ENCODE peak calls at places on chromosome 12, in nine cellular contexts. One of them, this sample, is unnamed.

GRCh38 chr12:7131502-7131866 is 1.3 kb downstream of the CLSTN3 start:
- DNase-seq in Calu3: peak
- DNase-seq in AG09319: no peak
- DNase-seq in stimulated activated naive CD4-positive, alpha-beta T cell: no peak
- DNase-seq in NCI-H1694: no peak
- DNase-seq in GM20000: no peak
- DNase-seq in A549: no peak
- DNase-seq in progenitor cell of endocrine pancreas: no peak
- DNase-seq in A172: no peak
- DNase-seq in this sample: no peak

GRCh38 chr12:12987421-12987820 is 12.6 kb downstream of the HEBP1 start:
- DNase-seq in Calu3: no peak
- DNase-seq in AG09319: no peak
- DNase-seq in stimulated activated naive CD4-positive, alpha-beta T cell: no peak
- DNase-seq in NCI-H1694: no peak
- DNase-seq in GM20000: no peak
- DNase-seq in A549: no peak
- DNase-seq in progenitor cell of endocrine pancreas: no peak
- DNase-seq in A172: no peak
- DNase-seq in this sample: no peak

GRCh38 chr12:89568484-89568883 is 42.6 kb upstream of the POC1B start:
- DNase-seq in Calu3: no peak
- DNase-seq in AG09319: no peak
- DNase-seq in stimulated activated naive CD4-positive, alpha-beta T cell: no peak
- DNase-seq in NCI-H1694: no peak
- DNase-seq in GM20000: no peak
- DNase-seq in A549: no peak
- DNase-seq in progenitor cell of endocrine pancreas: no peak
- DNase-seq in A172: no peak
- DNase-seq in this sample: no peak

GRCh38 chr12:52865090-52865944 is 16.5 kb upstream of the KRT78 start:
- DNase-seq in Calu3: peak
- DNase-seq in AG09319: no peak
- DNase-seq in stimulated activated naive CD4-positive, alpha-beta T cell: no peak
- DNase-seq in NCI-H1694: peak
- DNase-seq in GM20000: no peak
- DNase-seq in A549: peak
- DNase-seq in progenitor cell of endocrine pancreas: peak
- DNase-seq in A172: peak
- DNase-seq in this sample: peak

GRCh38 chr12:56079729-56080555 is at the start of gene ERBB3:
- DNase-seq in Calu3: peak
- DNase-seq in AG09319: peak
- DNase-seq in stimulated activated naive CD4-positive, alpha-beta T cell: peak
- DNase-seq in NCI-H1694: peak
- DNase-seq in GM20000: peak
- DNase-seq in A549: peak
- DNase-seq in progenitor cell of endocrine pancreas: peak
- DNase-seq in A172: peak
- DNase-seq in this sample: peak

GRCh38 chr12:95634622-95635621 is 83.6 kb upstream of the USP44 start:
- DNase-seq in Calu3: peak
- DNase-seq in AG09319: no peak
- DNase-seq in stimulated activated naive CD4-positive, alpha-beta T cell: no peak
- DNase-seq in NCI-H1694: no peak
- DNase-seq in GM20000: no peak
- DNase-seq in A549: no peak
- DNase-seq in progenitor cell of endocrine pancreas: no peak
- DNase-seq in A172: no peak
- DNase-seq in this sample: no peak

GRCh38 chr12:133201888-133202287 is 20.6 kb downstream of the ZNF268 start:
- DNase-seq in Calu3: no peak
- DNase-seq in AG09319: no peak
- DNase-seq in stimulated activated naive CD4-positive, alpha-beta T cell: no peak
- DNase-seq in NCI-H1694: no peak
- DNase-seq in GM20000: no peak
- DNase-seq in A549: no peak
- DNase-seq in progenitor cell of endocrine pancreas: no peak
- DNase-seq in A172: no peak
- DNase-seq in this sample: no peak

GRCh38 chr12:89348894-89349669 is 3.2 kb downstream of the DUSP6 start:
- DNase-seq in Calu3: no peak
- DNase-seq in AG09319: no peak
- DNase-seq in stimulated activated naive CD4-positive, alpha-beta T cell: no peak
- DNase-seq in NCI-H1694: no peak
- DNase-seq in GM20000: no peak
- DNase-seq in A549: no peak
- DNase-seq in progenitor cell of endocrine pancreas: no peak
- DNase-seq in A172: no peak
- DNase-seq in this sample: no peak

GRCh38 chr12:52739963-52740362 is 36.6 kb upstream of the KRT77 start:
- DNase-seq in Calu3: no peak
- DNase-seq in AG09319: no peak
- DNase-seq in stimulated activated naive CD4-positive, alpha-beta T cell: no peak
- DNase-seq in NCI-H1694: no peak
- DNase-seq in GM20000: no peak
- DNase-seq in A549: no peak
- DNase-seq in progenitor cell of endocrine pancreas: no peak
- DNase-seq in A172: no peak
- DNase-seq in this sample: no peak

GRCh38 chr12:53750812-53751335 is 905 bp downstream of the CISTR start:
- DNase-seq in Calu3: no peak
- DNase-seq in AG09319: no peak
- DNase-seq in stimulated activated naive CD4-positive, alpha-beta T cell: no peak
- DNase-seq in NCI-H1694: peak
- DNase-seq in GM20000: peak
- DNase-seq in A549: no peak
- DNase-seq in progenitor cell of endocrine pancreas: no peak
- DNase-seq in A172: no peak
- DNase-seq in this sample: peak

GRCh38 chr12:117213295-117213808 is 23.1 kb upstream of the FBXO21 start:
- DNase-seq in Calu3: no peak
- DNase-seq in AG09319: no peak
- DNase-seq in stimulated activated naive CD4-positive, alpha-beta T cell: no peak
- DNase-seq in NCI-H1694: no peak
- DNase-seq in GM20000: no peak
- DNase-seq in A549: no peak
- DNase-seq in progenitor cell of endocrine pancreas: no peak
- DNase-seq in A172: no peak
- DNase-seq in this sample: no peak

GRCh38 chr12:80189241-80189640 is 89.9 kb downstream of the OTOGL start:
- DNase-seq in Calu3: no peak
- DNase-seq in AG09319: peak
- DNase-seq in stimulated activated naive CD4-positive, alpha-beta T cell: no peak
- DNase-seq in NCI-H1694: no peak
- DNase-seq in GM20000: no peak
- DNase-seq in A549: no peak
- DNase-seq in progenitor cell of endocrine pancreas: no peak
- DNase-seq in A172: no peak
- DNase-seq in this sample: no peak

GRCh38 chr12:28870839-28871440 is 278.1 kb upstream of the FAR2 start:
- DNase-seq in Calu3: no peak
- DNase-seq in AG09319: no peak
- DNase-seq in stimulated activated naive CD4-positive, alpha-beta T cell: no peak
- DNase-seq in NCI-H1694: no peak
- DNase-seq in GM20000: no peak
- DNase-seq in A549: no peak
- DNase-seq in progenitor cell of endocrine pancreas: no peak
- DNase-seq in A172: peak
- DNase-seq in this sample: no peak

GRCh38 chr12:126383506-126383905 is 1318.3 kb downstream of the AACS start:
- DNase-seq in Calu3: no peak
- DNase-seq in AG09319: no peak
- DNase-seq in stimulated activated naive CD4-positive, alpha-beta T cell: no peak
- DNase-seq in NCI-H1694: no peak
- DNase-seq in GM20000: no peak
- DNase-seq in A549: no peak
- DNase-seq in progenitor cell of endocrine pancreas: no peak
- DNase-seq in A172: no peak
- DNase-seq in this sample: no peak

GRCh38 chr12:77767756-77768343 is 62.8 kb upstream of the NAV3 start:
- DNase-seq in Calu3: no peak
- DNase-seq in AG09319: no peak
- DNase-seq in stimulated activated naive CD4-positive, alpha-beta T cell: no peak
- DNase-seq in NCI-H1694: no peak
- DNase-seq in GM20000: no peak
- DNase-seq in A549: no peak
- DNase-seq in progenitor cell of endocrine pancreas: no peak
- DNase-seq in A172: no peak
- DNase-seq in this sample: no peak

GRCh38 chr12:43318002-43318401 is 234.0 kb downstream of the ADAMTS20 start:
- DNase-seq in Calu3: no peak
- DNase-seq in AG09319: no peak
- DNase-seq in stimulated activated naive CD4-positive, alpha-beta T cell: no peak
- DNase-seq in NCI-H1694: no peak
- DNase-seq in GM20000: no peak
- DNase-seq in A549: no peak
- DNase-seq in progenitor cell of endocrine pancreas: no peak
- DNase-seq in A172: no peak
- DNase-seq in this sample: no peak

GRCh38 chr12:29516431-29516875 is 19.0 kb upstream of the OVCH1 start:
- DNase-seq in Calu3: no peak
- DNase-seq in AG09319: peak
- DNase-seq in stimulated activated naive CD4-positive, alpha-beta T cell: no peak
- DNase-seq in NCI-H1694: no peak
- DNase-seq in GM20000: no peak
- DNase-seq in A549: no peak
- DNase-seq in progenitor cell of endocrine pancreas: no peak
- DNase-seq in A172: peak
- DNase-seq in this sample: no peak

GRCh38 chr12:13425766-13426165 is 229.2 kb downstream of the EMP1 start:
- DNase-seq in Calu3: no peak
- DNase-seq in AG09319: no peak
- DNase-seq in stimulated activated naive CD4-positive, alpha-beta T cell: no peak
- DNase-seq in NCI-H1694: no peak
- DNase-seq in GM20000: no peak
- DNase-seq in A549: no peak
- DNase-seq in progenitor cell of endocrine pancreas: no peak
- DNase-seq in A172: peak
- DNase-seq in this sample: no peak

GRCh38 chr12:82880442-82880901 is 193.8 kb downstream of the TMTC2 start:
- DNase-seq in Calu3: no peak
- DNase-seq in AG09319: no peak
- DNase-seq in stimulated activated naive CD4-positive, alpha-beta T cell: no peak
- DNase-seq in NCI-H1694: no peak
- DNase-seq in GM20000: no peak
- DNase-seq in A549: no peak
- DNase-seq in progenitor cell of endocrine pancreas: no peak
- DNase-seq in A172: no peak
- DNase-seq in this sample: no peak

GRCh38 chr12:69468237-69469026 is 1.8 kb upstream of the FRS2 start:
- DNase-seq in Calu3: no peak
- DNase-seq in AG09319: no peak
- DNase-seq in stimulated activated naive CD4-positive, alpha-beta T cell: no peak
- DNase-seq in NCI-H1694: no peak
- DNase-seq in GM20000: no peak
- DNase-seq in A549: no peak
- DNase-seq in progenitor cell of endocrine pancreas: no peak
- DNase-seq in A172: no peak
- DNase-seq in this sample: no peak

GRCh38 chr12:77720258-77720657 is 110.4 kb upstream of the NAV3 start:
- DNase-seq in Calu3: no peak
- DNase-seq in AG09319: no peak
- DNase-seq in stimulated activated naive CD4-positive, alpha-beta T cell: no peak
- DNase-seq in NCI-H1694: no peak
- DNase-seq in GM20000: no peak
- DNase-seq in A549: no peak
- DNase-seq in progenitor cell of endocrine pancreas: no peak
- DNase-seq in A172: peak
- DNase-seq in this sample: peak

GRCh38 chr12:4091001-4091789 is 182.4 kb upstream of the CCND2 start:
- DNase-seq in Calu3: no peak
- DNase-seq in AG09319: no peak
- DNase-seq in stimulated activated naive CD4-positive, alpha-beta T cell: no peak
- DNase-seq in NCI-H1694: no peak
- DNase-seq in GM20000: no peak
- DNase-seq in A549: no peak
- DNase-seq in progenitor cell of endocrine pancreas: no peak
- DNase-seq in A172: no peak
- DNase-seq in this sample: no peak

GRCh38 chr12:46383654-46384450 is 11.3 kb upstream of the SLC38A2 start:
- DNase-seq in Calu3: peak
- DNase-seq in AG09319: peak
- DNase-seq in stimulated activated naive CD4-positive, alpha-beta T cell: peak
- DNase-seq in NCI-H1694: peak
- DNase-seq in GM20000: peak
- DNase-seq in A549: no peak
- DNase-seq in progenitor cell of endocrine pancreas: no peak
- DNase-seq in A172: peak
- DNase-seq in this sample: no peak

GRCh38 chr12:131459666-131460365 is 251.1 kb upstream of the SFSWAP start:
- DNase-seq in Calu3: no peak
- DNase-seq in AG09319: no peak
- DNase-seq in stimulated activated naive CD4-positive, alpha-beta T cell: no peak
- DNase-seq in NCI-H1694: no peak
- DNase-seq in GM20000: no peak
- DNase-seq in A549: no peak
- DNase-seq in progenitor cell of endocrine pancreas: no peak
- DNase-seq in A172: no peak
- DNase-seq in this sample: no peak

GRCh38 chr12:120110550-120111501 is 5.7 kb downstream of the RAB35 start:
- DNase-seq in Calu3: no peak
- DNase-seq in AG09319: no peak
- DNase-seq in stimulated activated naive CD4-positive, alpha-beta T cell: peak
- DNase-seq in NCI-H1694: no peak
- DNase-seq in GM20000: peak
- DNase-seq in A549: no peak
- DNase-seq in progenitor cell of endocrine pancreas: no peak
- DNase-seq in A172: no peak
- DNase-seq in this sample: no peak

GRCh38 chr12:19529933-19530630 is 90.8 kb downstream of the AEBP2 start:
- DNase-seq in Calu3: no peak
- DNase-seq in AG09319: no peak
- DNase-seq in stimulated activated naive CD4-positive, alpha-beta T cell: no peak
- DNase-seq in NCI-H1694: no peak
- DNase-seq in GM20000: no peak
- DNase-seq in A549: no peak
- DNase-seq in progenitor cell of endocrine pancreas: no peak
- DNase-seq in A172: peak
- DNase-seq in this sample: no peak

GRCh38 chr12:70812124-70812523 is 108.4 kb downstream of the PTPRR start:
- DNase-seq in Calu3: peak
- DNase-seq in AG09319: no peak
- DNase-seq in stimulated activated naive CD4-positive, alpha-beta T cell: no peak
- DNase-seq in NCI-H1694: no peak
- DNase-seq in GM20000: no peak
- DNase-seq in A549: no peak
- DNase-seq in progenitor cell of endocrine pancreas: no peak
- DNase-seq in A172: no peak
- DNase-seq in this sample: no peak

GRCh38 chr12:51974646-51975045 is 23.1 kb downstream of the ACVR1B start:
- DNase-seq in Calu3: no peak
- DNase-seq in AG09319: no peak
- DNase-seq in stimulated activated naive CD4-positive, alpha-beta T cell: no peak
- DNase-seq in NCI-H1694: no peak
- DNase-seq in GM20000: no peak
- DNase-seq in A549: no peak
- DNase-seq in progenitor cell of endocrine pancreas: no peak
- DNase-seq in A172: no peak
- DNase-seq in this sample: no peak

GRCh38 chr12:4975574-4975973 is 65.9 kb downstream of the KCNA1 start:
- DNase-seq in Calu3: no peak
- DNase-seq in AG09319: no peak
- DNase-seq in stimulated activated naive CD4-positive, alpha-beta T cell: no peak
- DNase-seq in NCI-H1694: no peak
- DNase-seq in GM20000: no peak
- DNase-seq in A549: no peak
- DNase-seq in progenitor cell of endocrine pancreas: no peak
- DNase-seq in A172: peak
- DNase-seq in this sample: peak